ENCODE peak calls at places on chromosomes 7 and 10, in ten cellular contexts. G is small intestine; U is fibroblast of lung; E is left lung; R is CD8-positive, alpha-beta memory T cell; B is astrocyte of the cerebellum; J is bronchial epithelial cell; O is upper lobe of left lung; Z is colonic mucosa; S is mesendoderm. N is an unnamed sample.

GRCh38 chr7:139426258-139427028 is 57.0 kb downstream of the KLRG2 start:
- DNase-seq in E (no peak), Z (no peak), G (no peak), S (no peak), O (no peak), J (peak), U (no peak), R (no peak), B (no peak), N (no peak)

GRCh38 chr10:104780165-104780564 is 139.1 kb downstream of the SORCS3 start:
- DNase-seq in J (no peak), U (no peak), B (no peak), E (no peak), O (no peak), Z (no peak), R (no peak), G (no peak), S (no peak), N (no peak)

GRCh38 chr7:94374231-94374630 is 20.5 kb upstream of the COL1A2 start:
- DNase-seq in Z (peak), O (no peak), E (peak), S (peak), G (no peak), U (peak), R (no peak), B (peak), J (peak), N (peak)

GRCh38 chr7:92594746-92595145 is 4.6 kb upstream of the FAM133B start:
- DNase-seq in E (no peak), S (no peak), G (no peak), Z (no peak), R (no peak), U (no peak), O (no peak), J (no peak), B (no peak), N (no peak)

GRCh38 chr10:119737827-119738226 is 12.0 kb downstream of the INPP5F start:
- DNase-seq in O (no peak), J (peak), R (no peak), Z (peak), S (peak), B (peak), U (peak), G (peak), E (no peak), N (no peak)

GRCh38 chr7:11341285-11341944 is 367.7 kb downstream of the PHF14 start:
- DNase-seq in R (no peak), G (peak), J (peak), E (no peak), U (peak), Z (no peak), B (peak), O (no peak), S (peak), N (no peak)

GRCh38 chr7:1716263-1717094 is 46.4 kb downstream of the ELFN1 start:
- DNase-seq in B (no peak), G (no peak), J (peak), O (peak), S (no peak), U (peak), R (no peak), E (no peak), Z (no peak), N (peak)

GRCh38 chr7:67610897-67611296 is 614.3 kb downstream of the TYW1 start:
- DNase-seq in R (no peak), O (no peak), B (no peak), U (no peak), J (no peak), E (no peak), G (no peak), S (no peak), Z (no peak), N (no peak)

GRCh38 chr7:55185941-55186609 is 167.3 kb downstream of the EGFR start:
- DNase-seq in B (peak), U (peak), G (peak), J (peak), R (no peak), Z (no peak), S (peak), E (no peak), O (no peak), N (no peak)

GRCh38 chr10:22630229-22631174 is 83.9 kb downstream of the PIP4K2A start:
- DNase-seq in B (no peak), O (no peak), Z (no peak), S (peak), U (peak), J (peak), G (peak), R (peak), E (no peak), N (no peak)

GRCh38 chr10:73648252-73648651 is 7.0 kb upstream of the MYOZ1 start:
- DNase-seq in U (no peak), E (no peak), G (no peak), O (peak), B (no peak), R (no peak), J (no peak), S (no peak), Z (no peak), N (no peak)

GRCh38 chr10:117346574-117346973 is 28.7 kb downstream of the PDZD8 start:
- DNase-seq in G (no peak), R (no peak), U (no peak), Z (peak), B (no peak), O (no peak), J (no peak), S (peak), E (no peak), N (no peak)

GRCh38 chr10:118943253-118943652 is 86.3 kb upstream of the NANOS1 start:
- DNase-seq in E (no peak), J (no peak), B (no peak), R (no peak), S (no peak), U (no peak), G (no peak), Z (no peak), O (no peak), N (no peak)

GRCh38 chr10:24618401-24618800 is 105.3 kb downstream of the ARHGAP21 start:
- DNase-seq in R (no peak), S (peak), G (no peak), B (no peak), O (no peak), Z (no peak), U (no peak), J (peak), E (no peak), N (no peak)

GRCh38 chr10:119516381-119517234 is 25.9 kb downstream of the RGS10 start:
- DNase-seq in U (no peak), R (peak), S (peak), E (peak), B (no peak), Z (no peak), G (peak), J (no peak), O (peak), N (no peak)

GRCh38 chr7:69982197-69982596 is 383.9 kb downstream of the AUTS2 start:
- DNase-seq in S (peak), U (peak), O (no peak), B (peak), J (no peak), Z (no peak), R (no peak), E (no peak), G (no peak), N (no peak)

GRCh38 chr10:112546474-112546873 is 99.5 kb downstream of the VTI1A start:
- DNase-seq in R (no peak), G (no peak), S (no peak), O (no peak), E (no peak), J (no peak), B (no peak), Z (no peak), U (no peak), N (no peak)

GRCh38 chr10:20714518-20714917 is 182.6 kb downstream of the NEBL start:
- DNase-seq in Z (no peak), O (no peak), S (no peak), U (no peak), B (no peak), G (no peak), J (no peak), R (no peak), E (no peak), N (no peak)

GRCh38 chr10:99966306-99966705 is 43.4 kb downstream of the DNMBP start:
- DNase-seq in B (peak), G (peak), E (no peak), U (peak), J (peak), S (peak), O (no peak), R (no peak), Z (no peak), N (no peak)

GRCh38 chr7:89474456-89474855 is 678.9 kb upstream of the TEX47 start:
- DNase-seq in J (no peak), B (no peak), E (no peak), Z (no peak), O (no peak), G (no peak), R (no peak), S (no peak), U (no peak), N (no peak)

GRCh38 chr10:125263551-125263950 is 103.2 kb upstream of the CTBP2 start:
- DNase-seq in J (peak), S (peak), R (no peak), U (peak), B (no peak), E (no peak), G (no peak), Z (no peak), O (no peak), N (no peak)

GRCh38 chr10:17742918-17743317 is 9.1 kb upstream of the TMEM236 start:
- DNase-seq in G (no peak), O (no peak), E (peak), S (peak), U (peak), Z (peak), J (peak), B (peak), R (peak), N (peak)

GRCh38 chr10:17749890-17750289 is 2.1 kb upstream of the TMEM236 start:
- DNase-seq in G (no peak), Z (no peak), S (no peak), J (no peak), E (no peak), B (no peak), U (no peak), R (no peak), O (no peak), N (no peak)

GRCh38 chr10:17747883-17748550 is 4.0 kb upstream of the TMEM236 start:
- DNase-seq in S (no peak), Z (no peak), O (no peak), B (no peak), G (peak), R (no peak), E (no peak), J (peak), U (peak), N (no peak)

GRCh38 chr10:17740668-17741067 is 11.3 kb upstream of the TMEM236 start:
- DNase-seq in G (no peak), S (no peak), R (no peak), E (no peak), B (no peak), U (no peak), O (no peak), Z (no peak), J (no peak), N (no peak)

GRCh38 chr10:17744395-17744841 is 7.6 kb upstream of the TMEM236 start:
- DNase-seq in G (no peak), S (no peak), J (no peak), B (no peak), U (no peak), R (no peak), Z (no peak), E (no peak), O (no peak), N (no peak)
- H3K4me3 ChIP-seq in G (no peak), S (no peak), J (no peak), B (no peak), U (no peak), R (no peak), Z (no peak), E (no peak), O (no peak), N (no peak)

DNA sequence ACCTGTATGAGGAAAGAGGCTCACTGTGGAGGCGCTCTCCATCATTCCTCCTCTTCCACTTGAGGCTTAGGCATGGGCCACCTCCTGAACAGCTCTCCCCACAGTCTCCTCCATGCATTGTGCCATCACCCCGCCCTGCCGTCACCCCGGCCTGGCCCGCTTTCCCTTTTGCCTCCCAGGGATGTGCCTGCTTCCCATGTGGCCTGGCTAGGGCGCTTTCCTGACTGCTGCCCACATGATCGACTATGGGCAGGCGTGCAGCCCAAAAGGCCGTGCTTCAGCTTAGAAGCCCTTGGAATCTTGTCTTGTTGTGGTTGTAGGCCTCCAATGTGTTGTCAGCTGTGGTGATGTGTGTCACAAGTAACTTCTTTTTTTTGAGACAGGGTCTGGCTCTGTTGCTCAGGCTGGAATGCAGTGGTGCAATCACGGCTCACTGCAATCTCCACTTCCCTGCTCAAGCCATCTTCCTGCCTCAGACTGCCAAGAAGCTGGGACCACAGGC is 1.8 kb upstream of the ACTR3C start:
- DNase-seq in S (no peak), G (no peak), O (peak), J (no peak), Z (no peak), E (peak), U (peak), B (no peak), R (no peak), N (no peak)
- H3K4me3 ChIP-seq in S (no peak), G (no peak), O (no peak), J (no peak), Z (no peak), E (no peak), U (no peak), B (no peak), R (peak), N (no peak)

DNA sequence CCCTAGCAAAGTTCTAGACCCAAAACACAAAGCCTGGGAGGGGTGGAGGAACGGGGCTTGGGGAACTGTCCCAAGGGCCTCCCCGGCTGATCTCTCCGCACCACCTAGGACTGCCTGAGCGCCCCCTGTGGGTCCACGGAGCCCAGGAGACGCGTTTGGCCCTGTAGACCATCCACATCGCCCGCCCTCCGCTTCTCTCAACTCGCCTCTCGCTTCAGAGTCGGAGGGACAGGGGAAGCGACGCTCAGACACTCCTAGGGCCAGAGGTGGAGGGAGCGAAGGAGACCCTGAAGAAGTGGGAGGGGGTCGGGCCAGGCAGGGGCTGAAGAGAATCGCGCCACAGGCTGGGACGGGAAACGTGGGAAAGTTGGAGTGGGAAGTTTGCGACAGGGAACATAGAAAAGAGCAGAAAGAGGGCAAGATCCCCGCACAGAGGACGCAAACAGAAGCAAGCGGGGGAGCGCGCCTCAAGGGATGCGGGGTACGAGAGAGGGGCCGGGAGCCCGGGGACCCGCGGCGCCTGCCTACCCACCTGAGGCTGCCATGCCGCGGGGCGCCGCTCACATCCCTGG is 378 bp downstream of the PIK3AP1 start:
- DNase-seq in U (peak), S (peak), G (peak), R (peak), J (no peak), O (peak), E (peak), B (no peak), Z (peak), N (peak)
- H3K4me3 ChIP-seq in U (no peak), S (peak), G (peak), R (peak), J (no peak), O (no peak), E (peak), B (peak), Z (peak), N (peak)

GRCh38 chr10:78109210-78109609 is 75.5 kb downstream of the RPS24 start:
- DNase-seq in Z (no peak), R (no peak), B (no peak), E (no peak), O (no peak), G (no peak), U (no peak), S (peak), J (no peak), N (no peak)
- H3K4me3 ChIP-seq in Z (no peak), R (no peak), B (no peak), E (no peak), O (no peak), G (no peak), U (no peak), S (no peak), J (no peak), N (no peak)